ENCODE peak calls at places on chromosomes 12 and 14, in four cellular contexts. One of them, this sample, is unnamed.
A peak's percentile ranks its signal among the peaks of the same experiment; 100 is the strongest.

GRCh38 chr12:24232531-24232930 is 283.1 kb upstream of the SOX5 start:
- DNase-seq in astrocyte: no peak
- DNase-seq in neural progenitor cell: no peak
- DNase-seq in neuronal stem cell: no peak
- DNase-seq in this sample: no peak

GRCh38 chr12:124422142-124422569 is 127.3 kb downstream of the RFLNA start:
- DNase-seq in neural progenitor cell: no peak
- DNase-seq in astrocyte: no peak
- DNase-seq in neuronal stem cell: no peak
- DNase-seq in this sample: peak; percentile 93

GRCh38 chr12:6369916-6370575 is 5.3 kb downstream of the SCNN1A start:
- DNase-seq in neuronal stem cell: no peak
- DNase-seq in astrocyte: no peak
- DNase-seq in neural progenitor cell: no peak
- DNase-seq in this sample: peak; percentile 46

GRCh38 chr14:50038398-50039119 is 77.8 kb downstream of the VCPKMT start:
- DNase-seq in astrocyte: peak; percentile 95
- DNase-seq in neural progenitor cell: no peak
- DNase-seq in neuronal stem cell: no peak
- DNase-seq in this sample: no peak

GRCh38 chr12:108367436-108367835 is 28.3 kb upstream of the CMKLR1 start:
- DNase-seq in neuronal stem cell: no peak
- DNase-seq in neural progenitor cell: no peak
- DNase-seq in astrocyte: peak; percentile 20
- DNase-seq in this sample: no peak

GRCh38 chr12:29762637-29763300 is 21.0 kb downstream of the TMTC1 start:
- DNase-seq in astrocyte: no peak
- DNase-seq in neural progenitor cell: no peak
- DNase-seq in neuronal stem cell: no peak
- DNase-seq in this sample: no peak

GRCh38 chr14:74491952-74492351 is 1.2 kb downstream of the NPC2 start:
- DNase-seq in neural progenitor cell: peak; percentile 50
- DNase-seq in astrocyte: no peak
- DNase-seq in neuronal stem cell: no peak
- DNase-seq in this sample: no peak

GRCh38 chr12:57031228-57031670 is 14.9 kb upstream of the TAC3 start:
- DNase-seq in astrocyte: no peak
- DNase-seq in neuronal stem cell: no peak
- DNase-seq in neural progenitor cell: no peak
- DNase-seq in this sample: no peak

GRCh38 chr12:449203-449602 is 10.5 kb upstream of the B4GALNT3 start:
- DNase-seq in astrocyte: no peak
- DNase-seq in neuronal stem cell: no peak
- DNase-seq in neural progenitor cell: no peak
- DNase-seq in this sample: no peak

GRCh38 chr12:12837025-12837872 is 24.1 kb downstream of the DDX47 start:
- DNase-seq in neural progenitor cell: peak; percentile 57
- DNase-seq in neuronal stem cell: peak; percentile 43
- DNase-seq in astrocyte: peak; percentile 71
- DNase-seq in this sample: peak; percentile 71

GRCh38 chr14:63544641-63545234 is 1.6 kb upstream of the PPP2R5E start:
- DNase-seq in astrocyte: no peak
- DNase-seq in neuronal stem cell: no peak
- DNase-seq in neural progenitor cell: no peak
- DNase-seq in this sample: no peak

GRCh38 chr12:124094733-124095132 is 121.7 kb downstream of the ZNF664 start:
- DNase-seq in neuronal stem cell: no peak
- DNase-seq in neural progenitor cell: no peak
- DNase-seq in astrocyte: no peak
- DNase-seq in this sample: no peak

GRCh38 chr12:3034067-3034750 is 43.0 kb upstream of the TSPAN9 start:
- DNase-seq in neural progenitor cell: peak; percentile 83
- DNase-seq in neuronal stem cell: peak; percentile 54
- DNase-seq in astrocyte: peak; percentile 41
- DNase-seq in this sample: peak; percentile 84

GRCh38 chr14:97350894-97351713 is 553.9 kb downstream of the VRK1 start:
- DNase-seq in neuronal stem cell: no peak
- DNase-seq in neural progenitor cell: no peak
- DNase-seq in astrocyte: no peak
- DNase-seq in this sample: no peak

GRCh38 chr14:69711065-69711464 is 55.9 kb upstream of the SRSF5 start:
- DNase-seq in neuronal stem cell: no peak
- DNase-seq in astrocyte: no peak
- DNase-seq in neural progenitor cell: no peak
- DNase-seq in this sample: peak; percentile 84

GRCh38 chr14:92108345-92109254 is 2.2 kb upstream of the ATXN3 start:
- DNase-seq in astrocyte: no peak
- DNase-seq in neural progenitor cell: peak; percentile 37
- DNase-seq in neuronal stem cell: no peak
- DNase-seq in this sample: no peak

GRCh38 chr12:75389061-75389460 is 1.8 kb upstream of the GLIPR1L2 start:
- DNase-seq in neuronal stem cell: no peak
- DNase-seq in neural progenitor cell: no peak
- DNase-seq in astrocyte: peak; percentile 51
- DNase-seq in this sample: no peak
- H3K27ac ChIP-seq in neuronal stem cell: no peak overlapping the region
- H3K27ac ChIP-seq in neural progenitor cell: no peak overlapping the region
- H3K27ac ChIP-seq in astrocyte: peak overlapping the region; percentile 3
- H3K27ac ChIP-seq in this sample: no peak overlapping the region

GRCh38 chr14:24426912-24427536 is 2.4 kb downstream of the CBLN3 start:
- DNase-seq in astrocyte: no peak
- DNase-seq in neuronal stem cell: no peak
- DNase-seq in neural progenitor cell: no peak
- DNase-seq in this sample: no peak

GRCh38 chr14:24425704-24426103 is 3.8 kb downstream of the CBLN3 start:
- DNase-seq in astrocyte: peak; percentile 66
- DNase-seq in neuronal stem cell: no peak
- DNase-seq in neural progenitor cell: no peak
- DNase-seq in this sample: no peak

GRCh38 chr14:24422261-24422660 is 7.2 kb downstream of the CBLN3 start:
- DNase-seq in neural progenitor cell: no peak
- DNase-seq in neuronal stem cell: no peak
- DNase-seq in astrocyte: no peak
- DNase-seq in this sample: no peak

GRCh38 chr14:24426150-24426911 is 3.1 kb downstream of the CBLN3 start:
- DNase-seq in astrocyte: no peak
- DNase-seq in neuronal stem cell: no peak
- DNase-seq in neural progenitor cell: no peak
- DNase-seq in this sample: no peak

GRCh38 chr14:24422694-24423531 is 6.6 kb downstream of the CBLN3 start:
- DNase-seq in astrocyte: no peak
- DNase-seq in neuronal stem cell: no peak
- DNase-seq in neural progenitor cell: no peak
- DNase-seq in this sample: no peak
- H3K4me1 ChIP-seq in astrocyte: peaks cover 4% of the 10 kb centered on the region
- H3K4me1 ChIP-seq in neuronal stem cell: no peaks in the 10 kb centered on the region
- H3K4me1 ChIP-seq in neural progenitor cell: no peaks in the 10 kb centered on the region
- H3K4me1 ChIP-seq in this sample: peaks cover 3% of the 10 kb centered on the region

GRCh38 chr12:8665729-8666128 is 3.1 kb upstream of the MFAP5 start:
- DNase-seq in astrocyte: no peak
- DNase-seq in neuronal stem cell: no peak
- DNase-seq in neural progenitor cell: no peak
- DNase-seq in this sample: no peak
- H3K9ac ChIP-seq in astrocyte: no peak overlapping the region
- H3K9ac ChIP-seq in neuronal stem cell: no peak overlapping the region
- H3K9ac ChIP-seq in neural progenitor cell: no peak overlapping the region
- H3K9ac ChIP-seq in this sample: no peak overlapping the region

GRCh38 chr12:121678721-121679300 is 9.4 kb upstream of the MORN3 start:
- DNase-seq in neuronal stem cell: no peak
- DNase-seq in neural progenitor cell: no peak
- DNase-seq in astrocyte: no peak
- DNase-seq in this sample: no peak
- H3K27ac ChIP-seq in neuronal stem cell: no peak overlapping the region
- H3K27ac ChIP-seq in neural progenitor cell: no peak overlapping the region
- H3K27ac ChIP-seq in astrocyte: no peak overlapping the region
- H3K27ac ChIP-seq in this sample: no peak overlapping the region

DNA sequence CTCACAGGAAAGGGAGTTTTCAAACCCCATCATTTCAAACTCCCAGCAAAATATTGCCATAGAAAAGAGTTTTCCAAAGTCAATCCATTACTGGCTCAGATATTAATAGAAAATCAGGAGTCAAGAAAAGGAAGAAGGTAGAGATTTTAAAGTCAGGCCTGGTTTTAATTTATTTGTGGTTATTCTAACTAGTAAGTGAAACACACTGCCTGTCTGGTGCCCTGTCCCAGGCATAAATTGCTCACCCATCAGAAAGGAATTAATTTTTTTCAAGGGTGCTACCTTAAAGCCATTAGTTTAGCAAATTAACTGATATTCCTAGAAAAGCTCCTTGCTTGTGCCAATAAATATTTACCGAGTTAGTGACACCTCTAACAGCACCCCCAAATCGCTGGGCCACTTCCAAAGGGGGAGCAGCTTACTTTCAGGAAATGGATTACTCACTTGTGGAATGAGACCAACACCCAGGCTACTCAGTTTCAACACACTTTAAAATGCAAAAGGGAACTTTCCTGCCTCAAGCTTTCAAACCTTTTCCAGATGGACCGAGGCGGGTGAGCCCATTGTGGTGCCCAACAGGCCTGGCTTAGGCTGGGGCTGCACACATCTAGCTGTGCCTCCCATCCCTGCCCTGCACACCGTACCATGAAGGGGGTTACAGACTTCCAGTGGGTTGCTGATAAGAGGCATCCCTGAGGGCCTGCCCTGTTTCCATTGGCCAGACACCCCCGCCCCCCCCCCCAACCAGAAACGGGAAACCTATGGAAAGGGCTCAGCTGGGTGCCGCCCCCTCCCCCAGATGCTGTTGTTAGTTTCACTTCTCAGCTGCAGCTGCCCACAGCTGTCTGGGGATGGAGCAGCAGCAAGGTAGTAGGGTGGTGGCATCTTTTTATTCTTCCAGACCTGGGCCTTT is 117.2 kb downstream of the SAMD4A start:
- DNase-seq in astrocyte: peak; percentile 81
- DNase-seq in neuronal stem cell: no peak
- DNase-seq in neural progenitor cell: peak; percentile 58
- DNase-seq in this sample: peak; percentile 76
- H3K4me1 ChIP-seq in astrocyte: peaks cover 54% of the 10 kb centered on the region
- H3K4me1 ChIP-seq in neuronal stem cell: peaks cover 7% of the 10 kb centered on the region
- H3K4me1 ChIP-seq in neural progenitor cell: peaks cover 16% of the 10 kb centered on the region
- H3K4me1 ChIP-seq in this sample: peaks cover 9% of the 10 kb centered on the region

GRCh38 chr12:132530451-132530850 is 40.5 kb downstream of the FBRSL1 start:
- DNase-seq in neuronal stem cell: no peak
- DNase-seq in astrocyte: no peak
- DNase-seq in neural progenitor cell: no peak
- DNase-seq in this sample: no peak
- H3K9ac ChIP-seq in neuronal stem cell: no peak overlapping the region
- H3K9ac ChIP-seq in astrocyte: no peak overlapping the region
- H3K9ac ChIP-seq in neural progenitor cell: no peak overlapping the region
- H3K9ac ChIP-seq in this sample: no peak overlapping the region

DNA sequence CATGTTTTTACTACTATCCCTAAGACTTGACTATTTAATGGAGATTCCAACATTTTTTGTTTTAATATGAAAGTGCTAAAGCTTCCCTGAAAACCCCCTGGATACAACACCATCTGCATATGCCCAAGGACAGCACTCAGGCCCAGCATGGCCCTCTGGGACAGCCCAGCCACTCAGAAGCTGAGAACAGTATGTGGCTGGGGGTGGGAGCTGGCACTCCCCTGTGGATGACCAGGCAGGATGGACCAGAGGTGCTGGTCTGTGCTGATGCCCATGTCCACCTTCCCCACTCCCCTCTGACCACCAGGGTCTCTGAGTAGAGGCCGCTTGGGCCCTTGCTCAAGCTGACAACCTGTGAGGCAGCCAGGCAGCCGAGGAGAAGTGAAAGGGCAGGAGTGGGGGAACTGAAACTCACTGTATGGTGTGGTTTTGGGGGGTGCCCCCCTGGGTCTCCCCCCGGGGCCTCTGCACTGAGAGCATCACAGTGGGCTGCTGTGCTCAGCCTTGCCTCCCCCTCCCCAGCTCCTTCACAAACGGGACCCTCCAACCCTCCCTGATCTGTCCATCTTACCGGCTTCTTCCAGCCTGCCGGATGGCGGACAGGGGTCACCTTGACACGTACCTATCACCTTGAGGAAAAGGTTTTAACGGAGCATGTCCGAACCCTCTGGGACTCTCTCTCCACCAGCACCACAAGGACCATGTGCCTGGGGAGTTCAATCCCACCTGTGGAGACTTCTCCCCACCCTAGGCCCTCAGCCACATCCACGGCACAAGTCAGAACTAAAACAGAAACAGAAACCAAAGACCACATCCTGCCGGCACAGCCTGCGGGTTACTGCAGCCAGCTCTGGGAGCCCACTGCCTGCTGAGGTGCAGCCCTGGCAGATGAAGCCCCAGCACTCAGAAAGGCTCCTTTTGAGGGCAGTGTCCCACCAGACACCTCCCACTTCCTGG is at the start of gene TMEM229B:
- DNase-seq in neuronal stem cell: no peak
- DNase-seq in astrocyte: no peak
- DNase-seq in neural progenitor cell: no peak
- DNase-seq in this sample: peak; percentile 82
- H3K27ac ChIP-seq in neuronal stem cell: no peak within 1 kb of the TSS
- H3K27ac ChIP-seq in astrocyte: no peak within 1 kb of the TSS
- H3K27ac ChIP-seq in neural progenitor cell: no peak within 1 kb of the TSS
- H3K27ac ChIP-seq in this sample: peak within 1 kb of the TSS; percentile 56

GRCh38 chr14:65286443-65286842 is 126.1 kb upstream of the FUT8 start:
- DNase-seq in neural progenitor cell: no peak
- DNase-seq in astrocyte: no peak
- DNase-seq in neuronal stem cell: no peak
- DNase-seq in this sample: no peak
- H3K4me1 ChIP-seq in neural progenitor cell: peaks cover 34% of the 10 kb centered on the region
- H3K4me1 ChIP-seq in astrocyte: peaks cover 34% of the 10 kb centered on the region
- H3K4me1 ChIP-seq in neuronal stem cell: peaks cover 16% of the 10 kb centered on the region
- H3K4me1 ChIP-seq in this sample: no peaks in the 10 kb centered on the region

GRCh38 chr12:27336254-27336653 is 3.6 kb downstream of the BMAL2 start:
- DNase-seq in neural progenitor cell: no peak
- DNase-seq in astrocyte: no peak
- DNase-seq in neuronal stem cell: no peak
- DNase-seq in this sample: no peak
- H3K9ac ChIP-seq in neural progenitor cell: no peak overlapping the region
- H3K9ac ChIP-seq in astrocyte: no peak overlapping the region
- H3K9ac ChIP-seq in neuronal stem cell: no peak overlapping the region
- H3K9ac ChIP-seq in this sample: no peak overlapping the region

GRCh38 chr12:52183971-52184370 is 7.8 kb downstream of the KRT80 start:
- DNase-seq in neuronal stem cell: no peak
- DNase-seq in astrocyte: no peak
- DNase-seq in neural progenitor cell: no peak
- DNase-seq in this sample: no peak

GRCh38 chr12:52182456-52182855 is 9.4 kb downstream of the KRT80 start:
- DNase-seq in neural progenitor cell: no peak
- DNase-seq in neuronal stem cell: no peak
- DNase-seq in astrocyte: no peak
- DNase-seq in this sample: no peak

GRCh38 chr12:52184813-52185212 is 7.0 kb downstream of the KRT80 start:
- DNase-seq in astrocyte: no peak
- DNase-seq in neuronal stem cell: no peak
- DNase-seq in neural progenitor cell: no peak
- DNase-seq in this sample: no peak

GRCh38 chr12:52182898-52183543 is 8.8 kb downstream of the KRT80 start:
- DNase-seq in neuronal stem cell: no peak
- DNase-seq in astrocyte: no peak
- DNase-seq in neural progenitor cell: no peak
- DNase-seq in this sample: no peak

GRCh38 chr12:52183544-52183910 is 8.3 kb downstream of the KRT80 start:
- DNase-seq in neuronal stem cell: no peak
- DNase-seq in astrocyte: no peak
- DNase-seq in neural progenitor cell: no peak
- DNase-seq in this sample: no peak
- H3K27ac ChIP-seq in neuronal stem cell: no peak overlapping the region
- H3K27ac ChIP-seq in astrocyte: no peak overlapping the region
- H3K27ac ChIP-seq in neural progenitor cell: no peak overlapping the region
- H3K27ac ChIP-seq in this sample: no peak overlapping the region